ENCODE peak calls at places on chromosome 6, in six cellular contexts. One of them, this sample, is unnamed.

GRCh38 chr6:56954389-56955170 is at the start of gene BEND6:
- DNase-seq in HepG2: peak; percentile 28
- DNase-seq in SK-N-SH: peak; percentile 87
- DNase-seq in GM12878: no peak
- DNase-seq in K562: peak; percentile 90
- DNase-seq in GM12892: peak; percentile 20
- DNase-seq in this sample: peak; percentile 48

GRCh38 chr6:90413867-90414266 is 117.2 kb upstream of the BACH2 start:
- DNase-seq in HepG2: no peak
- DNase-seq in SK-N-SH: peak; percentile 73
- DNase-seq in GM12892: peak; percentile 30
- DNase-seq in GM12878: no peak
- DNase-seq in K562: no peak
- DNase-seq in this sample: no peak

GRCh38 chr6:161215876-161216615 is 57.8 kb downstream of the AGPAT4 start:
- DNase-seq in K562: no peak
- DNase-seq in GM12878: no peak
- DNase-seq in SK-N-SH: no peak
- DNase-seq in GM12892: no peak
- DNase-seq in HepG2: no peak
- DNase-seq in this sample: no peak

GRCh38 chr6:3016473-3017280 is 17.0 kb downstream of the NQO2 start:
- DNase-seq in SK-N-SH: no peak
- DNase-seq in GM12892: no peak
- DNase-seq in K562: no peak
- DNase-seq in GM12878: no peak
- DNase-seq in HepG2: no peak
- DNase-seq in this sample: no peak

GRCh38 chr6:54717849-54718455 is 128.6 kb upstream of the FAM83B start:
- DNase-seq in K562: peak; percentile 57
- DNase-seq in GM12878: peak; percentile 20
- DNase-seq in SK-N-SH: peak; percentile 29
- DNase-seq in GM12892: no peak
- DNase-seq in HepG2: peak; percentile 77
- DNase-seq in this sample: no peak

GRCh38 chr6:24909281-24910216 is 26.2 kb downstream of the RIPOR2 start:
- DNase-seq in HepG2: no peak
- DNase-seq in GM12878: no peak
- DNase-seq in SK-N-SH: no peak
- DNase-seq in GM12892: no peak
- DNase-seq in K562: no peak
- DNase-seq in this sample: no peak

GRCh38 chr6:9308284-9308683 is 872.9 kb upstream of the SLC35B3 start:
- DNase-seq in GM12878: no peak
- DNase-seq in K562: no peak
- DNase-seq in SK-N-SH: no peak
- DNase-seq in HepG2: no peak
- DNase-seq in GM12892: no peak
- DNase-seq in this sample: no peak

GRCh38 chr6:5398530-5398929 is 137.2 kb downstream of the FARS2 start:
- DNase-seq in HepG2: peak; percentile 35
- DNase-seq in GM12892: no peak
- DNase-seq in SK-N-SH: peak; percentile 25
- DNase-seq in K562: peak; percentile 33
- DNase-seq in GM12878: no peak
- DNase-seq in this sample: no peak

GRCh38 chr6:125714431-125715090 is 34.9 kb upstream of the HEY2 start:
- DNase-seq in SK-N-SH: no peak
- DNase-seq in GM12878: peak; percentile 55
- DNase-seq in HepG2: no peak
- DNase-seq in K562: no peak
- DNase-seq in GM12892: no peak
- DNase-seq in this sample: no peak

GRCh38 chr6:43029120-43029519 is 7.7 kb downstream of the RRP36 start:
- DNase-seq in HepG2: no peak
- DNase-seq in K562: no peak
- DNase-seq in GM12878: no peak
- DNase-seq in SK-N-SH: no peak
- DNase-seq in GM12892: no peak
- DNase-seq in this sample: no peak

GRCh38 chr6:150008588-150008987 is 16.7 kb downstream of the RAET1L start:
- DNase-seq in GM12878: no peak
- DNase-seq in HepG2: no peak
- DNase-seq in K562: peak; percentile 65
- DNase-seq in SK-N-SH: no peak
- DNase-seq in GM12892: no peak
- DNase-seq in this sample: no peak

GRCh38 chr6:43900560-43901329 is 130.7 kb downstream of the VEGFA start:
- DNase-seq in GM12892: no peak
- DNase-seq in GM12878: no peak
- DNase-seq in K562: no peak
- DNase-seq in SK-N-SH: no peak
- DNase-seq in HepG2: peak; percentile 57
- DNase-seq in this sample: no peak

GRCh38 chr6:15663057-15663638 is 320 bp upstream of the DTNBP1 start:
- DNase-seq in GM12892: no peak
- DNase-seq in GM12878: peak; percentile 34
- DNase-seq in HepG2: no peak
- DNase-seq in SK-N-SH: peak; percentile 97
- DNase-seq in K562: peak; percentile 99
- DNase-seq in this sample: peak; percentile 82

GRCh38 chr6:4910060-4910746 is 93.6 kb downstream of the RPP40 start:
- DNase-seq in GM12892: no peak
- DNase-seq in GM12878: no peak
- DNase-seq in HepG2: no peak
- DNase-seq in SK-N-SH: no peak
- DNase-seq in K562: no peak
- DNase-seq in this sample: no peak

GRCh38 chr6:2971420-2972218 is at the start of gene SERPINB6:
- DNase-seq in HepG2: peak; percentile 38
- DNase-seq in GM12878: no peak
- DNase-seq in SK-N-SH: peak; percentile 84
- DNase-seq in GM12892: peak; percentile 31
- DNase-seq in K562: peak; percentile 90
- DNase-seq in this sample: no peak

GRCh38 chr6:34657307-34657978 is 39.1 kb downstream of the ILRUN start:
- DNase-seq in SK-N-SH: no peak
- DNase-seq in GM12878: no peak
- DNase-seq in GM12892: no peak
- DNase-seq in HepG2: peak; percentile 98
- DNase-seq in K562: peak; percentile 54
- DNase-seq in this sample: no peak

GRCh38 chr6:52317841-52318581 is 33.5 kb upstream of the MCM3 start:
- DNase-seq in SK-N-SH: no peak
- DNase-seq in GM12878: peak; percentile 62
- DNase-seq in HepG2: peak; percentile 63
- DNase-seq in GM12892: peak; percentile 42
- DNase-seq in K562: no peak
- DNase-seq in this sample: peak; percentile 46

GRCh38 chr6:32529697-32530429 is at the start of gene HLA-DRB5:
- DNase-seq in GM12878: peak; percentile 58
- DNase-seq in K562: no peak
- DNase-seq in SK-N-SH: no peak
- DNase-seq in GM12892: no peak
- DNase-seq in HepG2: no peak
- DNase-seq in this sample: peak; percentile 1

GRCh38 chr6:14321992-14322772 is 204.6 kb downstream of the CD83 start:
- DNase-seq in K562: no peak
- DNase-seq in GM12892: no peak
- DNase-seq in HepG2: no peak
- DNase-seq in SK-N-SH: no peak
- DNase-seq in GM12878: no peak
- DNase-seq in this sample: no peak

GRCh38 chr6:87908978-87909802 is 138.5 kb upstream of the SPACA1 start:
- DNase-seq in K562: no peak
- DNase-seq in GM12878: no peak
- DNase-seq in SK-N-SH: no peak
- DNase-seq in GM12892: no peak
- DNase-seq in HepG2: no peak
- DNase-seq in this sample: no peak

GRCh38 chr6:156454867-156455266 is 322.3 kb upstream of the ARID1B start:
- DNase-seq in HepG2: no peak
- DNase-seq in GM12892: no peak
- DNase-seq in K562: no peak
- DNase-seq in GM12878: no peak
- DNase-seq in SK-N-SH: no peak
- DNase-seq in this sample: no peak

GRCh38 chr6:40346241-40346640 is 240.9 kb downstream of the LRFN2 start:
- DNase-seq in GM12892: no peak
- DNase-seq in GM12878: no peak
- DNase-seq in K562: no peak
- DNase-seq in HepG2: no peak
- DNase-seq in SK-N-SH: no peak
- DNase-seq in this sample: no peak

GRCh38 chr6:35566794-35567193 is 54.1 kb upstream of the TULP1 start:
- DNase-seq in GM12892: no peak
- DNase-seq in K562: no peak
- DNase-seq in SK-N-SH: no peak
- DNase-seq in HepG2: no peak
- DNase-seq in GM12878: no peak
- DNase-seq in this sample: no peak

GRCh38 chr6:156976144-156977088 is 199.2 kb downstream of the ARID1B start:
- DNase-seq in K562: no peak
- DNase-seq in GM12878: no peak
- DNase-seq in GM12892: no peak
- DNase-seq in SK-N-SH: no peak
- DNase-seq in HepG2: no peak
- DNase-seq in this sample: no peak

GRCh38 chr6:144778773-144779531 is 493.8 kb downstream of the UTRN start:
- DNase-seq in GM12892: no peak
- DNase-seq in SK-N-SH: no peak
- DNase-seq in GM12878: no peak
- DNase-seq in K562: no peak
- DNase-seq in HepG2: no peak
- DNase-seq in this sample: no peak

GRCh38 chr6:129117355-129117754 is 234.4 kb downstream of the LAMA2 start:
- DNase-seq in K562: no peak
- DNase-seq in GM12878: no peak
- DNase-seq in SK-N-SH: no peak
- DNase-seq in GM12892: no peak
- DNase-seq in HepG2: no peak
- DNase-seq in this sample: no peak

GRCh38 chr6:107698146-107698545 is 126.0 kb downstream of the SCML4 start:
- DNase-seq in SK-N-SH: no peak
- DNase-seq in K562: no peak
- DNase-seq in GM12878: no peak
- DNase-seq in HepG2: no peak
- DNase-seq in GM12892: no peak
- DNase-seq in this sample: no peak
- TF ChIP-seq TAF1 in SK-N-SH: no peak
- TF ChIP-seq TAF1 in K562: no peak
- TF ChIP-seq TAF1 in GM12878: no peak
- TF ChIP-seq TAF1 in HepG2: no peak
- TF ChIP-seq TAF1 in GM12892: no peak
- TF ChIP-seq TAF1 in this sample: no peak

GRCh38 chr6:10451828-10452509 is 37.1 kb upstream of the TFAP2A start:
- DNase-seq in HepG2: no peak
- DNase-seq in GM12892: no peak
- DNase-seq in GM12878: no peak
- DNase-seq in SK-N-SH: no peak
- DNase-seq in K562: no peak
- DNase-seq in this sample: no peak
- TF ChIP-seq TAF1 in HepG2: no peak
- TF ChIP-seq TAF1 in GM12892: no peak
- TF ChIP-seq TAF1 in GM12878: no peak
- TF ChIP-seq TAF1 in SK-N-SH: no peak
- TF ChIP-seq TAF1 in K562: no peak
- TF ChIP-seq TAF1 in this sample: no peak

DNA sequence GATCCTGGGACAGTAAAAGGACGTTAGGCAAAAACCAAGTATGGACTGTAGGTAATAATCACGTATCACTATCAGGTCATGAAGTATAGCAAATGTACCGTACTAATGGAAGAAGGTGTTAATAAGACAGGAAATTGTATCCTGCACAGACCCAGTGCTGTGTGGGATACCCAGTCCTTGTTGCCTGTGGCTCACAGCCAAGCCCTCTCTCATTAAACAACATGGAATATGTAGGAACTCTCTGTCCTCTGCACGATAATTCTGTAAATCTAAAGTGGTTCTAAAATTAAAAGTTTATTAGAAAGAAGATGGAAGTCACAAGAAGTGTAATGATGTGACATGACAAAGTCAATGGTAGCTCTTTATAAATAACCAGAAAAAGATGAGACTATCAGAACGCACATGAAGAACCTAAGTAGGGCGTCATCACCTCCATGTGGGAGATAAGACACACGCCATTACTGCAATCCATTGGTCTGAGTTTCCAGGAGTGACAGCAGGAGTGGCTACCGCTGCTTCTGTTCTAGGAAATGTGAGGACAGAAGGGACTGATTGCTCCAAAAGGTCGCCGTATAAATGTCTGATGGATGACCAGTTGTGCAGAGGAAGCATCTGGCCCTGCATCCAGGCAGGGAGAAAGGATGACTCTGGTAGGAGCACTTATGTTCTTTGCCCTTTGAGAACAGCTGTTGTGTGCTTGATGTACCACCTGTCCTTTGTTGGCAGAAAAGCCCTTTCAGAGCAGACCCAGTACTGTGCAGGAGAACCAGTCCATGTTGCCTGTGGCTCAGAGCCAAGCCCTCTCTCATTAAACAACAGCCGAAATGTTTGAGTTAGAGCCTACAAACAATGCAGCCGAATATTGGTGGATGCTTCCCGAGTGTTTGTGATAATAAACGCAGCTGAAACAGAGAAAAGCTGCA is 125.6 kb downstream of the FIG4 start:
- DNase-seq in K562: no peak
- DNase-seq in HepG2: no peak
- DNase-seq in GM12892: no peak
- DNase-seq in GM12878: no peak
- DNase-seq in SK-N-SH: no peak
- DNase-seq in this sample: no peak
- TF ChIP-seq TAF1 in K562: no peak
- TF ChIP-seq TAF1 in HepG2: no peak
- TF ChIP-seq TAF1 in GM12892: no peak
- TF ChIP-seq TAF1 in GM12878: no peak
- TF ChIP-seq TAF1 in SK-N-SH: no peak
- TF ChIP-seq TAF1 in this sample: no peak

GRCh38 chr6:7912736-7913517 is 2.3 kb upstream of the TXNDC5 start:
- DNase-seq in K562: peak; percentile 50
- DNase-seq in HepG2: no peak
- DNase-seq in GM12892: no peak
- DNase-seq in GM12878: no peak
- DNase-seq in SK-N-SH: no peak
- DNase-seq in this sample: no peak

GRCh38 chr6:7916959-7917358 is 6.4 kb upstream of the TXNDC5 start:
- DNase-seq in K562: no peak
- DNase-seq in HepG2: no peak
- DNase-seq in GM12878: peak; percentile 76
- DNase-seq in SK-N-SH: no peak
- DNase-seq in GM12892: no peak
- DNase-seq in this sample: no peak

GRCh38 chr6:7914311-7914710 is 3.7 kb upstream of the TXNDC5 start:
- DNase-seq in GM12892: no peak
- DNase-seq in HepG2: no peak
- DNase-seq in K562: no peak
- DNase-seq in SK-N-SH: no peak
- DNase-seq in GM12878: no peak
- DNase-seq in this sample: no peak

GRCh38 chr6:7917729-7918128 is 7.1 kb upstream of the TXNDC5 start:
- DNase-seq in GM12878: no peak
- DNase-seq in SK-N-SH: no peak
- DNase-seq in K562: no peak
- DNase-seq in HepG2: peak; percentile 71
- DNase-seq in GM12892: no peak
- DNase-seq in this sample: no peak

GRCh38 chr6:7914991-7915789 is 4.6 kb upstream of the TXNDC5 start:
- DNase-seq in SK-N-SH: no peak
- DNase-seq in GM12878: no peak
- DNase-seq in HepG2: no peak
- DNase-seq in GM12892: no peak
- DNase-seq in K562: no peak
- DNase-seq in this sample: no peak
- TF ChIP-seq TAF1 in SK-N-SH: no peak
- TF ChIP-seq TAF1 in GM12878: no peak
- TF ChIP-seq TAF1 in HepG2: no peak
- TF ChIP-seq TAF1 in GM12892: no peak
- TF ChIP-seq TAF1 in K562: no peak
- TF ChIP-seq TAF1 in this sample: no peak

This sample was measured in GM12891.